ENCODE peak calls at places on chromosomes 4 and X, in six cellular contexts. F is ovary, U is A549, H is HepG2, T is prostate gland, I is heart left ventricle. R is an unnamed sample.

GRCh38 chr4:76691767-76692689 is 205.9 kb downstream of the SOWAHB start:
- DNase-seq in F (no peak), U (no peak), H (no peak), T (no peak), I (no peak), R (no peak)

GRCh38 chrX:153158319-153158718 is 20.8 kb upstream of the MAGEA1 start:
- DNase-seq in F (no peak), U (no peak), H (no peak), T (no peak), I (no peak), R (no peak)

GRCh38 chr4:170386974-170387373 is 297.2 kb upstream of the AADAT start:
- DNase-seq in F (no peak), U (no peak), H (no peak), T (no peak), I (no peak), R (no peak)

GRCh38 chr4:150315175-150315574 is 236.9 kb downstream of the DCLK2 start:
- DNase-seq in F (no peak), U (no peak), H (no peak), T (no peak), I (no peak), R (no peak)

GRCh38 chr4:149173241-149174013 is 642.2 kb downstream of the IQCM start:
- DNase-seq in F (no peak), U (no peak), H (no peak), T (no peak), I (no peak), R (no peak)

GRCh38 chr4:138259801-138260200 is 17.7 kb upstream of the SLC7A11 start:
- DNase-seq in F (no peak), U (no peak), H (no peak), T (no peak), I (no peak), R (no peak)

GRCh38 chrX:40062525-40063193 is 35.1 kb downstream of the BCOR start:
- DNase-seq in F (no peak), U (no peak), H (no peak), T (no peak), I (no peak), R (no peak)

GRCh38 chr4:100497729-100498250 is 20.0 kb downstream of the EMCN start:
- DNase-seq in F (no peak), U (no peak), H (no peak), T (no peak), I (no peak), R (no peak)

GRCh38 chr4:159944477-159944876 is 841.6 kb downstream of the RAPGEF2 start:
- DNase-seq in F (no peak), U (no peak), H (no peak), T (no peak), I (no peak), R (no peak)

GRCh38 chrX:22196151-22196550 is 76.6 kb upstream of the CBLL2 start:
- DNase-seq in F (no peak), U (no peak), H (no peak), T (no peak), I (no peak), R (no peak)

GRCh38 chr4:119026662-119027444 is 108.8 kb upstream of the MYOZ2 start:
- DNase-seq in F (peak; percentile 48), U (peak; percentile 28), H (no peak), T (no peak), I (no peak), R (no peak)
- TF ChIP-seq POLR2A in F (no peak), U (peak; percentile 12), H (no peak), T (no peak), I (no peak), R (no peak)

DNA sequence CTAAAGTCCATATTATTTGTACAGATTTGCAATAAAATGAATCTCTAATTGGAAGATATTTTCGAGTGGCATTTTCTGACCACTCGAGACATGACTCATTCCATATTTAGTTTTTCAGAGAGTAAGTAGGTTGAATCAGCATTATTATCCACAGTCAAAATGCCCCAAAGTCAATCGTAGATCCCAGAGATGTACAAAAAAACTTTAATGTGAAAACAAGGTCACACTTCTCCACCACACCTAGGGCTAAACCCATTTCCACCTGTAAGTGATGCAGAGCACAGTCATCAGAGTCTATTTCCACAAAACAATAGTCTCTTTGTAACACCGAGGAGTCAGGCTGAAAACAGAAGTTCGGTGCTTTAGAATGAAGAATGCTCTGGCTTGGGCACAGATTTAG is 117.1 kb upstream of the TENM3 start:
- DNase-seq in F (no peak), U (no peak), H (no peak), T (no peak), I (no peak), R (no peak)
- TF ChIP-seq POLR2A in F (no peak), U (no peak), H (no peak), T (no peak), I (no peak), R (no peak)

DNA sequence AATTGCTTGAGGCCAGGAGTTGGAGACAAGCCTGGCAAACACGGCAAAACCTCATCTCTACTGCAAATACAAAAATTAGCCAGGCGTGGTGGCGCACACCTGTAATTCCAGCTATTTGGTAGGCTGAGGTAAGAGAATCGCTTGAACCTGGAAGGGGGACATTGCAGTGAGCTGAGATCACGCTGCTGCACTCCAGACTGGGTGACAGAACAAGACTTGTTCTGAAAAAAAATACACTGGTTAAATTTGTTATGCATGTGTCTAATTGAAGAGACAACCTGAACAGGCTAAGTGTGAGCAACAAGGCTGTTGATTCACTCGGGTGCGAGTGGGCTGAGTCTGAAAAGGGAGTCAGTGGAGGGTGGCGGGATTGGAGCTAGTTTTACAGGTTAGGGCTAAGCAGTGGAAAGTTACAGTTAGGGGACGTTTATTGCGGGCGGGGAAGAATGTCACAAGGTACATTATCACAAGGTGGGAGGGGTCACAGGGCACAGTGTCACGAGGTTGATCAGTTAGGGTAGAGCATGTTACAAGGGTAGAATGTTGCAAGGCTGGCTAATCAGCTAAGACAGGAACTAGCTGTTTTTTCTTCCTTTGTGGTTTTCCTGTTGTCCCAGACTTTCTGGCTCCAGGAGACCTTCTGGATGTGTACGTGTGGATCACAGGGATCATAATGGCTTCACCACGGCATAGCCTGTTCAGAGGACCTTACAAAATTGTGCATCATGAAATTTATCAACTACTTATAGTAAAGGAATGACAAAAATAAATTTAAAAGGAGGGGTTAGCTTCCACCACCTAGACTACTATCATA is 115.8 kb downstream of the NAA11 start:
- DNase-seq in F (no peak), U (no peak), H (peak; percentile 65), T (no peak), I (no peak), R (no peak)
- TF ChIP-seq POLR2A in F (no peak), U (no peak), H (no peak), T (no peak), I (no peak), R (no peak)

GRCh38 chr4:53377319-53378170 is at the start of gene FIP1L1:
- DNase-seq in F (peak; percentile 94), U (peak; percentile 66), H (peak; percentile 83), T (peak; percentile 94), I (peak; percentile 98), R (peak; percentile 87)
- TF ChIP-seq POLR2A in F (peak; percentile 84), U (peak; percentile 78), H (peak; percentile 84), T (peak; percentile 90), I (no peak), R (peak; percentile 91)

R was measured in GM12892.